ENCODE peak calls at places on chromosomes 6 and 20, in nine cellular contexts. O is central memory CD4-positive, alpha-beta T cell; D is brain pericyte; H is smooth muscle cell of the brain vasculature; V is cardiac muscle cell; F is GM04503; E is DMS79; J is OCI-LY7; X is Peyer's patch. S is an unnamed sample.

GRCh38 chr6:11271228-11271627 is 38.8 kb upstream of the NEDD9 start:
- DNase-seq in V (no peak), H (no peak), D (no peak), F (no peak), E (no peak), J (no peak), X (no peak), O (no peak), S (no peak)

GRCh38 chr6:45148711-45149341 is 179.3 kb upstream of the RUNX2 start:
- DNase-seq in D (no peak), H (no peak), V (no peak), F (peak), O (no peak), X (no peak), E (no peak), J (no peak), S (no peak)

GRCh38 chr6:47687432-47687831 is 10.9 kb upstream of the ADGRF4 start:
- DNase-seq in J (no peak), F (no peak), D (no peak), O (no peak), E (no peak), H (no peak), V (no peak), X (no peak), S (no peak)

GRCh38 chr6:84415068-84415467 is 187.6 kb upstream of the CEP162 start:
- DNase-seq in J (no peak), X (no peak), E (no peak), F (no peak), H (no peak), V (no peak), D (no peak), O (no peak), S (no peak)

GRCh38 chr20:44959082-44959895 is 908 bp downstream of the TOMM34 start:
- DNase-seq in H (no peak), X (no peak), V (peak), E (no peak), D (no peak), F (no peak), O (peak), J (peak), S (peak)

GRCh38 chr6:34598725-34599124 is 42.6 kb upstream of the SPDEF start:
- DNase-seq in J (no peak), E (no peak), V (no peak), D (no peak), O (no peak), H (no peak), F (no peak), X (no peak), S (no peak)

GRCh38 chr6:35048631-35049083 is 92.5 kb downstream of the TCP11 start:
- DNase-seq in D (peak), H (peak), E (peak), X (peak), F (no peak), J (peak), O (peak), V (peak), S (peak)

GRCh38 chr20:24805456-24806233 is 143.4 kb upstream of the CST7 start:
- DNase-seq in D (no peak), H (no peak), F (no peak), O (no peak), X (no peak), E (no peak), V (no peak), J (no peak), S (no peak)

GRCh38 chr20:47249913-47250312 is 106.6 kb downstream of the ZMYND8 start:
- DNase-seq in E (no peak), J (no peak), D (no peak), H (no peak), V (no peak), X (no peak), O (no peak), F (no peak), S (no peak)

GRCh38 chr6:107290491-107290890 is 168.9 kb downstream of the PDSS2 start:
- DNase-seq in X (no peak), V (no peak), F (no peak), J (no peak), O (no peak), E (no peak), D (no peak), H (no peak), S (no peak)

GRCh38 chr6:162198925-162199324 is 528.6 kb downstream of the PRKN start:
- DNase-seq in H (no peak), E (no peak), F (no peak), V (no peak), J (no peak), D (no peak), O (no peak), X (no peak), S (no peak)

GRCh38 chr6:104686550-104687155 is 173.1 kb downstream of the HACE1 start:
- DNase-seq in D (no peak), X (peak), V (no peak), E (no peak), O (no peak), H (no peak), J (no peak), F (no peak), S (no peak)

GRCh38 chr6:129846761-129847160 is 14.4 kb downstream of the TMEM244 start:
- DNase-seq in X (no peak), J (no peak), O (no peak), F (no peak), H (no peak), V (no peak), D (no peak), E (no peak), S (no peak)

GRCh38 chr20:3995067-3995748 is 20.1 kb downstream of the RNF24 start:
- DNase-seq in D (no peak), J (no peak), O (no peak), H (no peak), F (peak), V (no peak), X (no peak), E (no peak), S (no peak)

GRCh38 chr6:1271071-1271763 is 40.7 kb upstream of the FOXQ1 start:
- DNase-seq in O (no peak), F (no peak), X (no peak), J (no peak), D (no peak), H (no peak), V (no peak), E (no peak), S (no peak)

GRCh38 chr20:11375368-11375767 is 542.3 kb upstream of the BTBD3 start:
- DNase-seq in X (no peak), O (no peak), E (no peak), V (no peak), F (no peak), J (no peak), D (no peak), H (no peak), S (no peak)

GRCh38 chr6:34465551-34466241 is at the start of gene PACSIN1:
- DNase-seq in J (peak), X (no peak), F (no peak), O (no peak), H (no peak), E (no peak), D (no peak), V (peak), S (no peak)

GRCh38 chr6:39820553-39820952 is 28.4 kb downstream of the DAAM2 start:
- DNase-seq in E (no peak), V (no peak), X (no peak), O (no peak), D (no peak), J (no peak), H (no peak), F (no peak), S (no peak)

GRCh38 chr6:155158044-155158843 is 105.6 kb upstream of the CLDN20 start:
- DNase-seq in D (no peak), O (no peak), F (no peak), H (no peak), J (peak), E (no peak), X (no peak), V (no peak), S (no peak)

GRCh38 chr20:4022386-4023350 is 7.3 kb upstream of the RNF24 start:
- DNase-seq in E (no peak), O (no peak), F (no peak), V (no peak), D (no peak), J (no peak), X (no peak), H (no peak), S (no peak)

GRCh38 chr20:59598625-59599310 is 5.6 kb upstream of the PHACTR3 start:
- DNase-seq in F (no peak), X (no peak), D (no peak), V (peak), H (no peak), O (no peak), E (peak), J (peak), S (peak)

GRCh38 chr6:32843321-32843978 is 397 bp downstream of the PSMB8 start:
- DNase-seq in O (no peak), F (no peak), E (peak), H (no peak), X (no peak), V (no peak), D (no peak), J (peak), S (peak)

GRCh38 chr20:45098096-45098773 is 2.7 kb downstream of the KCNS1 start:
- DNase-seq in F (no peak), E (no peak), D (no peak), V (peak), O (no peak), J (no peak), H (no peak), X (no peak), S (no peak)